ENCODE peak calls at places on chromosomes 4 and X, in nine cellular contexts. One of them, this sample, is unnamed. For H3K36me3, the result is how much of the 10 kb centered on the place peaks cover.

GRCh38 chr4:110087116-110087708 is 111.2 kb downstream of the ELOVL6 start:
- DNase-seq in A673: peak
- DNase-seq in colonic mucosa: no peak
- DNase-seq in tibial nerve: no peak
- DNase-seq in right lobe of liver: no peak
- DNase-seq in heart left ventricle: no peak
- DNase-seq in aorta: no peak
- DNase-seq in small intestine: peak
- DNase-seq in pancreas: no peak
- DNase-seq in this sample: no peak

GRCh38 chrX:148995661-148996060 is 495.2 kb downstream of the AFF2 start:
- DNase-seq in A673: no peak
- DNase-seq in colonic mucosa: no peak
- DNase-seq in tibial nerve: no peak
- DNase-seq in right lobe of liver: no peak
- DNase-seq in heart left ventricle: no peak
- DNase-seq in aorta: no peak
- DNase-seq in small intestine: no peak
- DNase-seq in pancreas: no peak
- DNase-seq in this sample: no peak

GRCh38 chrX:152901816-152902501 is 4.1 kb downstream of the ZNF185 start:
- DNase-seq in A673: no peak
- DNase-seq in colonic mucosa: no peak
- DNase-seq in tibial nerve: no peak
- DNase-seq in right lobe of liver: no peak
- DNase-seq in heart left ventricle: no peak
- DNase-seq in aorta: peak
- DNase-seq in small intestine: no peak
- DNase-seq in pancreas: peak
- DNase-seq in this sample: no peak

GRCh38 chr4:10684631-10685030 is at the start of gene CLNK:
- DNase-seq in A673: no peak
- DNase-seq in colonic mucosa: no peak
- DNase-seq in tibial nerve: no peak
- DNase-seq in right lobe of liver: no peak
- DNase-seq in heart left ventricle: no peak
- DNase-seq in aorta: no peak
- DNase-seq in small intestine: no peak
- DNase-seq in pancreas: no peak
- DNase-seq in this sample: no peak

GRCh38 chr4:139951051-139951450 is 202.9 kb downstream of the MAML3 start:
- DNase-seq in A673: no peak
- DNase-seq in colonic mucosa: no peak
- DNase-seq in tibial nerve: no peak
- DNase-seq in right lobe of liver: no peak
- DNase-seq in heart left ventricle: no peak
- DNase-seq in aorta: no peak
- DNase-seq in small intestine: no peak
- DNase-seq in pancreas: no peak
- DNase-seq in this sample: no peak

GRCh38 chr4:159017323-159018036 is 85.4 kb upstream of the RAPGEF2 start:
- DNase-seq in A673: no peak
- DNase-seq in colonic mucosa: no peak
- DNase-seq in tibial nerve: no peak
- DNase-seq in right lobe of liver: no peak
- DNase-seq in heart left ventricle: no peak
- DNase-seq in aorta: no peak
- DNase-seq in small intestine: no peak
- DNase-seq in pancreas: no peak
- DNase-seq in this sample: no peak

GRCh38 chrX:142994988-142995387 is 30.7 kb upstream of the SPANXN4 start:
- DNase-seq in A673: no peak
- DNase-seq in colonic mucosa: peak
- DNase-seq in tibial nerve: no peak
- DNase-seq in right lobe of liver: no peak
- DNase-seq in heart left ventricle: no peak
- DNase-seq in aorta: no peak
- DNase-seq in small intestine: peak
- DNase-seq in pancreas: no peak
- DNase-seq in this sample: no peak

GRCh38 chrX:67607436-67607835 is 63.6 kb downstream of the AR start:
- DNase-seq in A673: no peak
- DNase-seq in colonic mucosa: no peak
- DNase-seq in tibial nerve: no peak
- DNase-seq in right lobe of liver: no peak
- DNase-seq in heart left ventricle: no peak
- DNase-seq in aorta: no peak
- DNase-seq in small intestine: no peak
- DNase-seq in pancreas: no peak
- DNase-seq in this sample: no peak

GRCh38 chr4:4259484-4260100 is 11.6 kb upstream of the TMEM128 start:
- DNase-seq in A673: no peak
- DNase-seq in colonic mucosa: no peak
- DNase-seq in tibial nerve: no peak
- DNase-seq in right lobe of liver: peak
- DNase-seq in heart left ventricle: no peak
- DNase-seq in aorta: no peak
- DNase-seq in small intestine: peak
- DNase-seq in pancreas: no peak
- DNase-seq in this sample: no peak

GRCh38 chr4:27016551-27016950 is 155.9 kb downstream of the STIM2 start:
- DNase-seq in A673: no peak
- DNase-seq in colonic mucosa: no peak
- DNase-seq in tibial nerve: no peak
- DNase-seq in right lobe of liver: no peak
- DNase-seq in heart left ventricle: no peak
- DNase-seq in aorta: no peak
- DNase-seq in small intestine: no peak
- DNase-seq in pancreas: no peak
- DNase-seq in this sample: no peak

GRCh38 chr4:4872148-4872903 is 12.9 kb downstream of the MSX1 start:
- DNase-seq in A673: no peak
- DNase-seq in colonic mucosa: no peak
- DNase-seq in tibial nerve: no peak
- DNase-seq in right lobe of liver: no peak
- DNase-seq in heart left ventricle: peak
- DNase-seq in aorta: no peak
- DNase-seq in small intestine: no peak
- DNase-seq in pancreas: no peak
- DNase-seq in this sample: no peak

GRCh38 chr4:173231916-173232315 is 63.3 kb downstream of the GALNT7 start:
- DNase-seq in A673: peak
- DNase-seq in colonic mucosa: no peak
- DNase-seq in tibial nerve: no peak
- DNase-seq in right lobe of liver: no peak
- DNase-seq in heart left ventricle: no peak
- DNase-seq in aorta: no peak
- DNase-seq in small intestine: peak
- DNase-seq in pancreas: no peak
- DNase-seq in this sample: no peak

GRCh38 chr4:54231419-54232150 is 2.5 kb downstream of the PDGFRA start:
- DNase-seq in A673: no peak
- DNase-seq in colonic mucosa: peak
- DNase-seq in tibial nerve: peak
- DNase-seq in right lobe of liver: peak
- DNase-seq in heart left ventricle: peak
- DNase-seq in aorta: peak
- DNase-seq in small intestine: no peak
- DNase-seq in pancreas: peak
- DNase-seq in this sample: no peak

GRCh38 chrX:107677909-107678308 is 49.6 kb downstream of the PRPS1 start:
- DNase-seq in A673: no peak
- DNase-seq in colonic mucosa: no peak
- DNase-seq in tibial nerve: no peak
- DNase-seq in right lobe of liver: no peak
- DNase-seq in heart left ventricle: no peak
- DNase-seq in aorta: no peak
- DNase-seq in small intestine: no peak
- DNase-seq in pancreas: no peak
- DNase-seq in this sample: no peak
- H3K27ac ChIP-seq in A673: no peak
- H3K27ac ChIP-seq in colonic mucosa: no peak
- H3K27ac ChIP-seq in tibial nerve: peak
- H3K27ac ChIP-seq in right lobe of liver: peak
- H3K27ac ChIP-seq in heart left ventricle: peak
- H3K27ac ChIP-seq in aorta: no peak
- H3K27ac ChIP-seq in small intestine: no peak
- H3K27ac ChIP-seq in pancreas: peak
- H3K27ac ChIP-seq in this sample: no peak

GRCh38 chr4:149701733-149702132 is 113.9 kb downstream of the IQCM start:
- DNase-seq in A673: no peak
- DNase-seq in colonic mucosa: no peak
- DNase-seq in tibial nerve: no peak
- DNase-seq in right lobe of liver: no peak
- DNase-seq in heart left ventricle: no peak
- DNase-seq in aorta: no peak
- DNase-seq in small intestine: peak
- DNase-seq in pancreas: no peak
- DNase-seq in this sample: no peak
- H3K36me3 ChIP-seq in A673: under half
- H3K36me3 ChIP-seq in colonic mucosa: under half
- H3K36me3 ChIP-seq in tibial nerve: under half
- H3K36me3 ChIP-seq in right lobe of liver: under half
- H3K36me3 ChIP-seq in heart left ventricle: under half
- H3K36me3 ChIP-seq in aorta: under half
- H3K36me3 ChIP-seq in small intestine: under half
- H3K36me3 ChIP-seq in pancreas: under half
- H3K36me3 ChIP-seq in this sample: under half

GRCh38 chrX:134749651-134750450 is 91.6 kb upstream of the PLAC1 start:
- DNase-seq in A673: no peak
- DNase-seq in colonic mucosa: no peak
- DNase-seq in tibial nerve: no peak
- DNase-seq in right lobe of liver: no peak
- DNase-seq in heart left ventricle: no peak
- DNase-seq in aorta: no peak
- DNase-seq in small intestine: no peak
- DNase-seq in pancreas: no peak
- DNase-seq in this sample: no peak
- H3K27ac ChIP-seq in A673: no peak
- H3K27ac ChIP-seq in colonic mucosa: no peak
- H3K27ac ChIP-seq in tibial nerve: no peak
- H3K27ac ChIP-seq in right lobe of liver: no peak
- H3K27ac ChIP-seq in heart left ventricle: no peak
- H3K27ac ChIP-seq in aorta: no peak
- H3K27ac ChIP-seq in small intestine: no peak
- H3K27ac ChIP-seq in pancreas: no peak
- H3K27ac ChIP-seq in this sample: no peak

DNA sequence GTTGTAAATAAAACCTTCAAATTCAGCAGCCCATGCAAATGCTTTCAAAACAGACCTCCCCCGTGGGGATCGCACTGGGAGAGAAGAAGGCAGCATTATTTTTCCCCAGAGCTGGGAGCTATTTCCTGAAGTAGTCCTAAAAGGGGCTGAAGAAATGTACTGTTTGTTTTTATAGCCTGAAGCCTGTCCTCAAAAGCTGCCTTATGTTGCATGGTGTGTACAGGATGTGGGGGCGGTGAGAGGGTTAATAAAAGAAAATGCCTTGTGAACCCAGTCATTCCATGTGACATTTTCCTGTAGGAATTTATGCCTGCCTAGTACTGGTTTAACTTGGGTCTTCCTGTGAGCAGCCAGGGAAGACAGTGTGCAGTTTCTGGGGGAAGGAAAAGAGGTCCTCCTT is 144.1 kb downstream of the SOWAHB start:
- DNase-seq in A673: peak
- DNase-seq in colonic mucosa: no peak
- DNase-seq in tibial nerve: no peak
- DNase-seq in right lobe of liver: no peak
- DNase-seq in heart left ventricle: no peak
- DNase-seq in aorta: no peak
- DNase-seq in small intestine: no peak
- DNase-seq in pancreas: no peak
- DNase-seq in this sample: no peak
- H3K36me3 ChIP-seq in A673: under half
- H3K36me3 ChIP-seq in colonic mucosa: under half
- H3K36me3 ChIP-seq in tibial nerve: under half
- H3K36me3 ChIP-seq in right lobe of liver: under half
- H3K36me3 ChIP-seq in heart left ventricle: under half
- H3K36me3 ChIP-seq in aorta: under half
- H3K36me3 ChIP-seq in small intestine: under half
- H3K36me3 ChIP-seq in pancreas: under half
- H3K36me3 ChIP-seq in this sample: under half

GRCh38 chrX:69286546-69286906 is 121.3 kb upstream of the PJA1 start:
- DNase-seq in A673: no peak
- DNase-seq in colonic mucosa: no peak
- DNase-seq in tibial nerve: no peak
- DNase-seq in right lobe of liver: no peak
- DNase-seq in heart left ventricle: no peak
- DNase-seq in aorta: no peak
- DNase-seq in small intestine: no peak
- DNase-seq in pancreas: no peak
- DNase-seq in this sample: no peak

GRCh38 chrX:69285881-69286545 is 120.8 kb upstream of the PJA1 start:
- DNase-seq in A673: peak
- DNase-seq in colonic mucosa: peak
- DNase-seq in tibial nerve: peak
- DNase-seq in right lobe of liver: peak
- DNase-seq in heart left ventricle: peak
- DNase-seq in aorta: peak
- DNase-seq in small intestine: peak
- DNase-seq in pancreas: peak
- DNase-seq in this sample: no peak

GRCh38 chrX:69287025-69287540 is 121.8 kb upstream of the PJA1 start:
- DNase-seq in A673: peak
- DNase-seq in colonic mucosa: no peak
- DNase-seq in tibial nerve: no peak
- DNase-seq in right lobe of liver: no peak
- DNase-seq in heart left ventricle: no peak
- DNase-seq in aorta: no peak
- DNase-seq in small intestine: no peak
- DNase-seq in pancreas: no peak
- DNase-seq in this sample: no peak

GRCh38 chrX:69284491-69284890 is 119.2 kb upstream of the PJA1 start:
- DNase-seq in A673: no peak
- DNase-seq in colonic mucosa: no peak
- DNase-seq in tibial nerve: no peak
- DNase-seq in right lobe of liver: no peak
- DNase-seq in heart left ventricle: no peak
- DNase-seq in aorta: no peak
- DNase-seq in small intestine: no peak
- DNase-seq in pancreas: no peak
- DNase-seq in this sample: no peak

GRCh38 chrX:69285401-69285871 is 120.2 kb upstream of the PJA1 start:
- DNase-seq in A673: no peak
- DNase-seq in colonic mucosa: peak
- DNase-seq in tibial nerve: peak
- DNase-seq in right lobe of liver: no peak
- DNase-seq in heart left ventricle: peak
- DNase-seq in aorta: no peak
- DNase-seq in small intestine: no peak
- DNase-seq in pancreas: no peak
- DNase-seq in this sample: no peak
- H3K27ac ChIP-seq in A673: peak
- H3K27ac ChIP-seq in colonic mucosa: no peak
- H3K27ac ChIP-seq in tibial nerve: peak
- H3K27ac ChIP-seq in right lobe of liver: no peak
- H3K27ac ChIP-seq in heart left ventricle: peak
- H3K27ac ChIP-seq in aorta: no peak
- H3K27ac ChIP-seq in small intestine: no peak
- H3K27ac ChIP-seq in pancreas: no peak
- H3K27ac ChIP-seq in this sample: no peak

GRCh38 chr4:128853741-128854140 is 44.2 kb downstream of the JADE1 start:
- DNase-seq in A673: no peak
- DNase-seq in colonic mucosa: no peak
- DNase-seq in tibial nerve: no peak
- DNase-seq in right lobe of liver: no peak
- DNase-seq in heart left ventricle: no peak
- DNase-seq in aorta: no peak
- DNase-seq in small intestine: no peak
- DNase-seq in pancreas: no peak
- DNase-seq in this sample: no peak
- H3K36me3 ChIP-seq in A673: half or more
- H3K36me3 ChIP-seq in colonic mucosa: under half
- H3K36me3 ChIP-seq in tibial nerve: under half
- H3K36me3 ChIP-seq in right lobe of liver: half or more
- H3K36me3 ChIP-seq in heart left ventricle: half or more
- H3K36me3 ChIP-seq in aorta: under half
- H3K36me3 ChIP-seq in small intestine: under half
- H3K36me3 ChIP-seq in pancreas: under half
- H3K36me3 ChIP-seq in this sample: half or more

This sample was measured in iPS DF 6.9.